ENCODE peak calls at places on chromosomes 6 and 20, in five cellular contexts. O is GM10248, J is BJ, K is psoas muscle, U is vagina. N is an unnamed sample.

GRCh38 chr6:158793432-158793831 is 25.7 kb downstream of the EZR start:
- DNase-seq in O (peak; percentile 55), J (no peak), K (no peak), U (no peak), N (no peak)

GRCh38 chr6:3456794-3457709 is at the start of gene SLC22A23:
- DNase-seq in O (peak; percentile 90), J (no peak), K (peak; percentile 88), U (no peak), N (peak; percentile 35)

GRCh38 chr6:113414511-113414910 is 442.6 kb upstream of the MARCKS start:
- DNase-seq in O (no peak), J (no peak), K (no peak), U (no peak), N (no peak)

GRCh38 chr6:87722831-87723726 is 21.0 kb upstream of the AKIRIN2 start:
- DNase-seq in O (no peak), J (peak; percentile 79), K (peak; percentile 88), U (no peak), N (no peak)

GRCh38 chr6:71465096-71465495 is 176.5 kb downstream of the OGFRL1 start:
- DNase-seq in O (no peak), J (no peak), K (no peak), U (no peak), N (no peak)

GRCh38 chr6:74946961-74947360 is 258.9 kb downstream of the COL12A1 start:
- DNase-seq in O (no peak), J (no peak), K (no peak), U (no peak), N (no peak)

GRCh38 chr20:60228255-60228654 is 270.0 kb downstream of the CDH26 start:
- DNase-seq in O (no peak), J (no peak), K (no peak), U (no peak), N (no peak)

GRCh38 chr6:80733645-80734044 is 627.2 kb downstream of the BCKDHB start:
- DNase-seq in O (no peak), J (no peak), K (no peak), U (no peak), N (no peak)

GRCh38 chr6:157424491-157425020 is 43.6 kb downstream of the ZDHHC14 start:
- DNase-seq in O (no peak), J (no peak), K (no peak), U (no peak), N (no peak)

GRCh38 chr6:46626228-46626909 is 26.2 kb downstream of the CYP39A1 start:
- DNase-seq in O (peak; percentile 25), J (peak; percentile 4), K (no peak), U (no peak), N (no peak)

DNA sequence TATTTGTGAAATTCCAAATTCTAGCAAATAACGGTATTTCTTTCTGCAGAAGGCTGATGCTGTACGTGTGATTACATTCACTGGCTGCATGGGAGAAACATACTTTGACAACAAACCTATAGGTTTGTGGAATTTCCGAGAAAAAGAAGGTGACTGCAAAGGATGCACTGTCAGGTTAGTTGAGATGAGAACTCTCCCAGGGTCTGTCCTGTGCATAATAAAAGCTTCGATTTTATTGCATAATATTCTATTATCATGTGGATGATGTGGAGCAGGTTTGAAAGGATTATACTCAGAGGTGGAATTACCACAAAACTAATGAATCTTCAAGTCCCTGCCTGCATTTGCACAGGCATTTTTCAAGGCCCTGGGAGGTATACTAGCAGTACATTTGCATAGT is 249.8 kb downstream of the ARHGAP18 start:
- DNase-seq in O (no peak), J (no peak), K (no peak), U (no peak), N (no peak)
- TF ChIP-seq CTCF in O (no peak), J (no peak), K (no peak), U (no peak), N (no peak)

GRCh38 chr6:49607391-49607982 is 29.2 kb downstream of the RHAG start:
- DNase-seq in O (no peak), J (no peak), K (no peak), U (no peak), N (no peak)

DNA sequence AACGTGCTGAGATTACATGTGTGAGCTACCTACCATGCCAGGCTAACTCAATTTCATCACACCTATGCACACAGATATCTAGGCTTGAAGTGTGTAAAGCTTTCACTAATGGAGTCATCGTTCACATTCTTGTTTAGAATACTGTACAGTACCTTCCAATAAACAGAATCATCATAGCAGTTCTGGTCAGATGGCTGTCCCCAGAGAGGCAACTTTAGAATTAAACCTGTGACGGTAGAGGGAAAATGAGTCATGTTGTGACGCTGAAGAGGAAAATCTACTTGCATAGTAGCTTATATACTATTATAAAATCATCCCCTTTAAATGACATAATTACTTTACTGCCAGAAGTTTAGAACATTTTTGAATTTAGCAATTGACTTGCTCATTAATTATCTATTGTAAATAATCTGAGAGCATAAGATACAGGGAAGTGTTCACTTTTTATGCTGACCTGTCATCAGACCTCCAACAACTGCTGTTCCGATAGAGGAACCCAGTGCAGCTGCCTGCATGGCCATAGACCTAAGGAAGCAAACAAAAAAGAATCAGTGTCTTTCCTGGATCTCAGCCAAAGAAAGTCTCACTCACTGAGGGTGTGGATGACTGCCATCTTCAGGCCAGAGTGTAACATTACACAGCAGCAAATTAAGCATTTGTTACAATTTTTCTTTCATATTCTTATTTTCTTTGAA is 29.8 kb downstream of the RHAG start:
- DNase-seq in O (peak; percentile 60), J (peak; percentile 8), K (no peak), U (no peak), N (no peak)
- TF ChIP-seq CTCF in O (peak; percentile 83), J (peak; percentile 83), K (peak; percentile 70), U (peak; percentile 23), N (no peak)

GRCh38 chr6:17280552-17281090 is 540 bp upstream of the RBM24 start:
- DNase-seq in O (no peak), J (no peak), K (peak; percentile 91), U (no peak), N (peak; percentile 24)
- TF ChIP-seq CTCF in O (no peak), J (peak; percentile 31), K (peak; percentile 22), U (no peak), N (no peak)

GRCh38 chr6:152828431-152828830 is 77.8 kb downstream of the VIP start:
- DNase-seq in O (no peak), J (no peak), K (no peak), U (no peak), N (no peak)
- TF ChIP-seq CTCF in O (no peak), J (no peak), K (no peak), U (no peak), N (no peak)

GRCh38 chr6:143337201-143337949 is 113.1 kb downstream of the ADAT2 start:
- DNase-seq in O (peak; percentile 12), J (no peak), K (peak; percentile 51), U (no peak), N (no peak)
- TF ChIP-seq CTCF in O (peak; percentile 13), J (peak; percentile 49), K (peak; percentile 23), U (no peak), N (no peak)

DNA sequence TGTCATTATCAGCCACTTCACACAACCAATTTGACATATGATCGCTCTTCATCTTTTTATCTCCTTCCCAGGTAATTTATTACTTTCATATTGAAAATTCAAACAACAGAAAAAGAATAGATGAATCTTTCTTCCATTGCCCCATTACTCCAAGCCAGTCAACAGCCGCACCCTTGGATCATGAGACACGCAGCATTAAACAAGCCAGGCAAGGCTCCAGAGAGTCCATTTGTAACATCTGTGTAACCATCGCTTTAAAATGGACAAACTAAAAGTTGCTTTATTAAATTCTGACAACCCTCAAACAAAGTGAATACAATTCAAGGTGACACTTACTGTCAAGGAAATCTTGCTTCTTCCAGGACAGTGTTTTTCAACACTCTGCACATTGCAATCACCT is 200.3 kb downstream of the EPM2A start:
- DNase-seq in O (no peak), J (no peak), K (no peak), U (no peak), N (no peak)
- TF ChIP-seq CTCF in O (no peak), J (no peak), K (no peak), U (no peak), N (no peak)

GRCh38 chr6:33410711-33411631 is at the start of gene PHF1:
- DNase-seq in O (peak; percentile 85), J (no peak), K (no peak), U (no peak), N (no peak)
- TF ChIP-seq CTCF in O (peak; percentile 11), J (no peak), K (peak; percentile 13), U (no peak), N (no peak)